ENCODE peak calls at places on chromosomes 4 and X, in ten cellular contexts. One of them, this sample, is unnamed.

GRCh38 chr4:70505152-70505748 is 13.1 kb upstream of the AMTN start:
- DNase-seq in sigmoid colon: no peak
- DNase-seq in NCI-H2081: peak
- DNase-seq in midbrain: peak
- DNase-seq in upper lobe of right lung: peak
- DNase-seq in kidney epithelial cell: no peak
- DNase-seq in hepatic stellate cell: peak
- DNase-seq in GM03348: peak
- DNase-seq in M059J: peak
- DNase-seq in caudate nucleus: peak
- DNase-seq in this sample: peak

GRCh38 chr4:85298037-85298436 is 176.9 kb upstream of the ARHGAP24 start:
- DNase-seq in sigmoid colon: no peak
- DNase-seq in NCI-H2081: no peak
- DNase-seq in midbrain: no peak
- DNase-seq in upper lobe of right lung: no peak
- DNase-seq in kidney epithelial cell: no peak
- DNase-seq in hepatic stellate cell: no peak
- DNase-seq in GM03348: no peak
- DNase-seq in M059J: no peak
- DNase-seq in caudate nucleus: no peak
- DNase-seq in this sample: no peak

GRCh38 chr4:165834116-165834515 is 38.9 kb upstream of the TLL1 start:
- DNase-seq in sigmoid colon: no peak
- DNase-seq in NCI-H2081: peak
- DNase-seq in midbrain: no peak
- DNase-seq in upper lobe of right lung: no peak
- DNase-seq in kidney epithelial cell: no peak
- DNase-seq in hepatic stellate cell: no peak
- DNase-seq in GM03348: no peak
- DNase-seq in M059J: no peak
- DNase-seq in caudate nucleus: no peak
- DNase-seq in this sample: no peak

GRCh38 chrX:12115377-12115776 is 22.9 kb upstream of the FRMPD4 start:
- DNase-seq in sigmoid colon: no peak
- DNase-seq in NCI-H2081: no peak
- DNase-seq in midbrain: no peak
- DNase-seq in upper lobe of right lung: no peak
- DNase-seq in kidney epithelial cell: no peak
- DNase-seq in hepatic stellate cell: no peak
- DNase-seq in GM03348: no peak
- DNase-seq in M059J: peak
- DNase-seq in caudate nucleus: no peak
- DNase-seq in this sample: no peak

GRCh38 chrX:50536955-50537354 is 66.3 kb upstream of the DGKK start:
- DNase-seq in sigmoid colon: no peak
- DNase-seq in NCI-H2081: no peak
- DNase-seq in midbrain: no peak
- DNase-seq in upper lobe of right lung: no peak
- DNase-seq in kidney epithelial cell: no peak
- DNase-seq in hepatic stellate cell: no peak
- DNase-seq in GM03348: no peak
- DNase-seq in M059J: no peak
- DNase-seq in caudate nucleus: no peak
- DNase-seq in this sample: no peak

GRCh38 chr4:5821665-5822358 is 71.1 kb downstream of the CRMP1 start:
- DNase-seq in sigmoid colon: no peak
- DNase-seq in NCI-H2081: no peak
- DNase-seq in midbrain: no peak
- DNase-seq in upper lobe of right lung: no peak
- DNase-seq in kidney epithelial cell: no peak
- DNase-seq in hepatic stellate cell: peak
- DNase-seq in GM03348: peak
- DNase-seq in M059J: no peak
- DNase-seq in caudate nucleus: no peak
- DNase-seq in this sample: no peak

GRCh38 chr4:99536148-99536728 is 25.4 kb downstream of the C4orf17 start:
- DNase-seq in sigmoid colon: no peak
- DNase-seq in NCI-H2081: no peak
- DNase-seq in midbrain: no peak
- DNase-seq in upper lobe of right lung: no peak
- DNase-seq in kidney epithelial cell: no peak
- DNase-seq in hepatic stellate cell: no peak
- DNase-seq in GM03348: no peak
- DNase-seq in M059J: no peak
- DNase-seq in caudate nucleus: no peak
- DNase-seq in this sample: no peak

GRCh38 chr4:3286335-3287175 is 6.3 kb upstream of the RGS12 start:
- DNase-seq in sigmoid colon: no peak
- DNase-seq in NCI-H2081: no peak
- DNase-seq in midbrain: no peak
- DNase-seq in upper lobe of right lung: peak
- DNase-seq in kidney epithelial cell: no peak
- DNase-seq in hepatic stellate cell: no peak
- DNase-seq in GM03348: no peak
- DNase-seq in M059J: no peak
- DNase-seq in caudate nucleus: no peak
- DNase-seq in this sample: peak

This sample was measured in sciatic nerve.